ENCODE peak calls at places on chromosome 1, in seven cellular contexts. M is upper lobe of right lung, A is psoas muscle, U is astrocyte, C is tibial artery, J is AG04450, B is fibroblast of lung. Q is an unnamed sample.

GRCh38 chr1:24009406-24009805 is 29.3 kb upstream of the SRSF10 start:
- DNase-seq in C (no peak), M (no peak), U (peak; percentile 65), A (no peak), J (no peak), B (peak; percentile 72), Q (no peak)

GRCh38 chr1:32406629-32407111 is 12.4 kb upstream of the BSDC1 start:
- DNase-seq in A (no peak), U (no peak), J (no peak), M (no peak), B (no peak), C (no peak), Q (no peak)

GRCh38 chr1:113993766-113994165 is 14.5 kb downstream of the OLFML3 start:
- DNase-seq in A (no peak), B (no peak), J (no peak), M (no peak), C (no peak), U (no peak), Q (no peak)

GRCh38 chr1:246324711-246325110 is 182.4 kb downstream of the SMYD3 start:
- DNase-seq in U (peak; percentile 35), J (no peak), B (peak; percentile 48), A (no peak), M (no peak), C (no peak), Q (no peak)

GRCh38 chr1:41495171-41495948 is 10.9 kb upstream of the EDN2 start:
- DNase-seq in A (no peak), U (no peak), J (no peak), C (no peak), B (peak; percentile 48), M (no peak), Q (no peak)

GRCh38 chr1:163824006-163824405 is 502.3 kb downstream of the NUF2 start:
- DNase-seq in B (peak; percentile 82), A (peak; percentile 30), J (no peak), M (no peak), C (no peak), U (peak; percentile 79), Q (no peak)

GRCh38 chr1:160129966-160130365 is 14.4 kb downstream of the ATP1A2 start:
- DNase-seq in M (peak; percentile 39), J (no peak), B (no peak), U (no peak), C (no peak), A (no peak), Q (no peak)

GRCh38 chr1:181036107-181036843 is 2.5 kb downstream of the MR1 start:
- DNase-seq in M (no peak), U (no peak), B (no peak), A (no peak), J (no peak), C (no peak), Q (no peak)

GRCh38 chr1:170288155-170288554 is 142.4 kb downstream of the NTMT2 start:
- DNase-seq in J (no peak), C (no peak), U (no peak), B (no peak), M (no peak), A (no peak), Q (no peak)

GRCh38 chr1:8922962-8923361 is 22.7 kb upstream of the CA6 start:
- DNase-seq in U (no peak), B (no peak), A (no peak), M (no peak), J (no peak), C (no peak), Q (no peak)

GRCh38 chr1:18654599-18654998 is 24.0 kb downstream of the PAX7 start:
- DNase-seq in M (no peak), A (no peak), J (no peak), C (no peak), B (no peak), U (no peak), Q (no peak)

GRCh38 chr1:193069748-193070394 is 10.5 kb downstream of the RO60 start:
- DNase-seq in B (no peak), M (no peak), C (no peak), J (no peak), A (no peak), U (no peak), Q (no peak)

GRCh38 chr1:155016231-155016831 is 13.7 kb downstream of the ZBTB7B start:
- DNase-seq in J (no peak), B (no peak), A (no peak), M (no peak), C (no peak), U (no peak), Q (no peak)

GRCh38 chr1:207034998-207035397 is 2.4 kb upstream of the C1orf116 start:
- DNase-seq in A (no peak), M (no peak), C (no peak), J (no peak), B (peak; percentile 82), U (peak; percentile 74), Q (no peak)

GRCh38 chr1:44619261-44619900 is 54.9 kb downstream of the TMEM53 start:
- DNase-seq in M (no peak), J (no peak), C (no peak), A (no peak), U (peak; percentile 75), B (peak; percentile 83), Q (no peak)

GRCh38 chr1:10635992-10636391 is 160.5 kb downstream of the CASZ1 start:
- DNase-seq in J (no peak), U (no peak), M (no peak), C (no peak), A (no peak), B (no peak), Q (no peak)
- H3K27ac ChIP-seq in J (no peak overlapping the region), U (no peak overlapping the region), M (peak overlapping the region; percentile 62), C (peak overlapping the region; percentile 87), A (peak overlapping the region; percentile 69), B (no peak overlapping the region), Q (peak overlapping the region; percentile 90)

DNA sequence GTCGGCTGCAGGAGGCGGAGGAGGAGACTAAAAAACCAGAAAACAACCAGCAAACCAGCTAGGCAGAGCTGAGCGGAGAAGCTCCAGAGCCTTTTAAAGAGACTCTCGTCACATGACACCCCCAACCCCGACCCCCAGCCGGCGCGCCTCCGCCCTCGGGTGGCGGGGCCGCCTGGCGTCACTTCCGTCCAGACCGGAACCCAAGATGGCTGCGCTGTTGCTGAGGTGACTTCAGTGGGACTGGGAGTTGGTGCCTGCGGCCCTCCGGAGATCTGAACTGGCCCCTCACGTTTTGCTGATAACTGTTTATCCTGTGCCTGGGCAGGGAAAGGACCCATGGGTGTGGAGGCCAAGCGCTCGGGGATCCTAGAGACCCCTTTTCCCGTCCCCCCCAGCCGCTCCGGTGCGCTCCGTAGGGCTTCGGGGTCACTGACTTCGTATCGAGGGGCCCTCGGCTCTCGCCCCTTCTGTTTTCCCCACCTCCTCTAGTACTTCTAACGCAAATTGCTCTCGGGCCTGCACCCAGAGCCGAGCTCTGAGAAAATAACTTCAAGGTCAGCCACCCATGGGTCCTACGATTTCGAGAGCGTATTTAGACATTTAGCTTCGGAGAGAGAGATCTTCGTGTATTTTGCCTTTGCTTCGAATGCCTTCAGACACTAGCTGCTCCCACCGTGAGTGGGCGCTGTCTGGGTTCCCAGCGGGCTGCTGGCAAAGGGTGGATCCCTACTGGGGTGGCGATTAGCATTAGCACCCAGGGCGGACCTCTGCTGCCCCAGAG is at the start of gene SDHC:
- DNase-seq in A (peak; percentile 90), B (peak; percentile 86), C (peak; percentile 86), J (peak; percentile 61), U (peak; percentile 76), M (peak; percentile 95), Q (peak; percentile 92)
- TF ChIP-seq CTCF in A (peak; percentile 12), B (peak; percentile 50), C (no peak), J (peak; percentile 45), U (peak; percentile 46), M (no peak), Q (no peak)

DNA sequence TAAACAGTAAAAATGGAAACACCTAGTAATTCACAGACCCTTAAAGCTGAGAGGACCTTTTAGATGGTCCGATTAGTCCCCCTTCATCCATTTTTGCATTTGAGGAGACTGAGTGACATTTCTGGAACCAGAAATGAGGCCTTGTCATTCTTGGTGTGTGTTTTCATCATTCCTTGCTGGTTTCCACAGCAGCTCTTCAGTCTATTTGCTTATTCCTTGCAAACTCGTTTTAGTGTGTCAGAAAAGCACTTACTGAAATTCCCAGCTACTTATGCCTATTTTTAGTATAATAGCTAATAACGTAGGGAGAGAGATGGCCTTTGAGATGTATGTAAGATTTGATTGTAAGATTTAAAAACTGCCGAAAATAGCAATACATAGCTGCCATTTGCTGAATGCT is 70.9 kb downstream of the VPS13D start:
- DNase-seq in U (no peak), B (no peak), A (no peak), C (no peak), J (no peak), M (no peak), Q (no peak)
- H3K27ac ChIP-seq in U (no peak overlapping the region), B (no peak overlapping the region), A (no peak overlapping the region), C (peak overlapping the region; percentile 25), J (no peak overlapping the region), M (no peak overlapping the region), Q (peak overlapping the region; percentile 3)

DNA sequence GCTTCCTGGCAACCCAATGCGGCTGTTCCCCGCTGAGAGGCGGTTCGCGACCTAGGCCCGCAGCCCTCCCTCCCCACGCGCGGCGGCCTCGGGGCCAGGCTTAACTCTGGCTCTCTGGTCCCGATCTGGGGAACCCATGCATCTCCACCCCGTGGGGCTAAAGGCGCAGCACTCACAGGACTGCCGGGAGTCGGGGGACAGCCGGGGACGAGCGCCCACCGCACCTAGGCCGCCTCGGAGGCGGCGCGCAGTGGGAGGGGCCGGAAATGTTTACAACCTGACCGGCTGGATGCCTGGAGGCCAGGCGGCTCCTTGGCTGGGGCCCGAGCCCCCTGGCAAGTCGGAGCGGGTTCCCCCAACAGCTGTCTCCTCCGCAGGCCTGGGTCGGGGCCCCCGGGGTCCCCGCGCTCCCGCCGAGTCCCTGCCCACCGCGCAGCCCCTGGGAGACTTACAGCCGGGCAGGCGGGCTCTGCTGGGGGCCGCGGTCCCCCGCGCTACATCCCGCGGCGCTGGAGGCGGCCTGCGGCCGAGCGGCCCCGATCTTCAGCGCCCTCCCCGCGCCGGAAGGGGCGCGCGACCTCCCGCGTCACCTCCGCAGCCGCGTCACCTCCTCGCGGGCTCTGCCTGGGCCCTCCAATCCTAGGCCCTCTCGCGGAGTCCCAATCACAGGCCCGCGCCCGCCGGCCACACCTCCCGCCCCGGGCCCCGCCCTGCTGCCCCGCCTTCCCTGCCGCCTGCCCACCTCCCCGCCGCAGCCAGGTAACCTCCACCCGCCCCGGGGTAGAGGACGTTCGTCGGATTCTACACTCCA is at the start of gene ADIPOR1:
- DNase-seq in J (no peak), B (peak; percentile 83), A (peak; percentile 91), C (peak; percentile 88), M (peak; percentile 97), U (peak; percentile 69), Q (peak; percentile 92)
- TF ChIP-seq CTCF in J (no peak), B (no peak), A (no peak), C (peak; percentile 38), M (peak; percentile 37), U (no peak), Q (no peak)

GRCh38 chr1:233708416-233708815 is 94.5 kb downstream of the KCNK1 start:
- DNase-seq in M (no peak), J (no peak), U (no peak), C (no peak), A (no peak), B (no peak), Q (no peak)
- H3K27ac ChIP-seq in M (no peak overlapping the region), J (no peak overlapping the region), U (no peak overlapping the region), C (no peak overlapping the region), A (no peak overlapping the region), B (no peak overlapping the region), Q (no peak overlapping the region)

DNA sequence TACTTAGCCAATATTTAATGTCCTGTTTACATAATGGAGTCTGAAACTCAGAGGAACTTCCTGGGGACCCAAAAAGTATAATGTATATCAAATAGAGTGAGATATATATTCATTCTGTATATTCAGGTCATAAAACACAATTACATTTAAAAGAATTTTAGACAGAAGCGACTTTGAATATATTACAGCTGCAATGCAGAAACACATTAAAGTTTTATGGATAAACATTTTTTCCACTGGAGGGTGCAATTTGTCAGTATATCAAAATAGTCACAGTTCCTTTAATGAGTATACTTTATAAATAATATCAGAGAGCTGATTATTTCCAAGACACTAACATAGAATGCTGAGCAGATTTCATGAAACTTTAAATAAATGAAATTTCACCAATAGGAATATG is 43.9 kb upstream of the CRB1 start:
- DNase-seq in A (no peak), J (no peak), C (no peak), U (no peak), B (no peak), M (no peak), Q (no peak)
- TF ChIP-seq CTCF in A (peak; percentile 25), J (peak; percentile 33), C (no peak), U (no peak), B (peak; percentile 17), M (peak; percentile 27), Q (no peak)

Q was measured in coronary artery.